ENCODE peak calls at places on chromosomes 5 and 9, in ten cellular contexts. L, F, Z, J, T, W, N, I, P and M are unnamed samples.
A peak's percentile ranks its signal among the peaks of the same experiment; 100 is the strongest.

GRCh38 chr5:68465133-68465532 is 249.6 kb downstream of the PIK3R1 start:
- DNase-seq in P (no peak), J (no peak), F (no peak), T (no peak), N (no peak), Z (no peak), L (no peak), I (no peak), W (no peak), M (peak; percentile 57)

GRCh38 chr5:19125956-19126713 is 861.9 kb downstream of the CDH18 start:
- DNase-seq in P (no peak), W (no peak), T (no peak), J (peak; percentile 31), L (peak; percentile 59), N (no peak), I (no peak), Z (no peak), F (no peak), M (no peak)

GRCh38 chr5:131417240-131417869 is 153.5 kb downstream of the CDC42SE2 start:
- DNase-seq in J (peak; percentile 81), I (peak; percentile 36), Z (peak; percentile 74), L (peak; percentile 74), P (peak; percentile 83), F (peak; percentile 92), N (peak; percentile 89), T (peak; percentile 86), W (peak; percentile 83), M (peak; percentile 79)

GRCh38 chr5:123696948-123697347 is 185.0 kb downstream of the CSNK1G3 start:
- DNase-seq in N (no peak), J (peak; percentile 12), L (no peak), W (no peak), F (no peak), T (peak; percentile 77), P (no peak), I (no peak), Z (no peak), M (peak; percentile 4)

GRCh38 chr5:83567741-83568530 is 96.4 kb downstream of the VCAN start:
- DNase-seq in N (no peak), W (no peak), P (no peak), T (peak; percentile 96), F (no peak), Z (no peak), L (peak; percentile 86), J (no peak), I (no peak), M (no peak)

GRCh38 chr9:95103385-95104087 is 214.0 kb downstream of the FANCC start:
- DNase-seq in Z (no peak), I (no peak), P (no peak), N (no peak), W (no peak), J (no peak), F (peak; percentile 69), L (no peak), T (no peak), M (no peak)

GRCh38 chr9:89007568-89007967 is 16.3 kb downstream of the S1PR3 start:
- DNase-seq in L (no peak), T (no peak), I (no peak), Z (no peak), W (no peak), N (no peak), P (no peak), J (no peak), F (no peak), M (no peak)

GRCh38 chr5:9207820-9208418 is 338.0 kb downstream of the SEMA5A start:
- DNase-seq in W (peak; percentile 71), N (no peak), L (peak; percentile 59), Z (peak; percentile 66), T (peak; percentile 80), J (peak; percentile 71), I (peak; percentile 39), F (no peak), P (peak; percentile 64), M (peak; percentile 66)

GRCh38 chr9:35870351-35870923 is at the start of gene OR13J1:
- DNase-seq in J (no peak), L (no peak), I (no peak), Z (no peak), W (no peak), P (no peak), N (no peak), F (no peak), T (no peak), M (no peak)

GRCh38 chr9:87567988-87568800 is 70.5 kb downstream of the DAPK1 start:
- DNase-seq in I (no peak), P (no peak), W (no peak), Z (no peak), N (no peak), F (no peak), L (no peak), J (no peak), T (no peak), M (no peak)

GRCh38 chr9:81825831-81826540 is 102.2 kb upstream of the SPATA31D4 start:
- DNase-seq in L (peak; percentile 71), T (peak; percentile 32), P (no peak), W (no peak), J (peak; percentile 30), N (no peak), Z (no peak), F (no peak), I (no peak), M (no peak)

GRCh38 chr5:77842247-77842646 is 66.1 kb upstream of the TBCA start:
- DNase-seq in J (no peak), I (no peak), L (peak; percentile 21), T (peak; percentile 29), P (no peak), Z (no peak), N (no peak), F (no peak), W (no peak), M (no peak)

GRCh38 chr5:17666726-17667235 is 32.5 kb downstream of the TAF11L14 start:
- DNase-seq in T (no peak), W (peak; percentile 7), L (no peak), I (no peak), Z (no peak), P (no peak), N (no peak), J (no peak), F (no peak), M (no peak)

GRCh38 chr9:107794259-107794658 is 304.7 kb upstream of the KLF4 start:
- DNase-seq in W (no peak), P (no peak), I (no peak), J (no peak), T (no peak), N (no peak), Z (no peak), F (no peak), L (no peak), M (peak; percentile 44)

GRCh38 chr9:2255128-2255527 is 240.0 kb downstream of the SMARCA2 start:
- DNase-seq in W (no peak), Z (no peak), L (no peak), J (no peak), P (no peak), I (no peak), N (no peak), T (no peak), F (no peak), M (no peak)

GRCh38 chr9:116689633-116690032 is 2.5 kb downstream of the TRIM32 start:
- DNase-seq in L (no peak), P (no peak), W (no peak), F (no peak), J (no peak), T (no peak), N (no peak), I (no peak), Z (no peak), M (no peak)

GRCh38 chr5:31702709-31703108 is 63.8 kb downstream of the PDZD2 start:
- DNase-seq in J (no peak), I (no peak), P (no peak), L (no peak), Z (no peak), T (no peak), W (no peak), N (no peak), F (no peak), M (no peak)